ENCODE peak calls at places on chromosome 1, in five cellular contexts. A, F, M, O and P are unnamed samples.
A peak's percentile ranks its signal among the peaks of the same experiment; 100 is the strongest.

GRCh38 chr1:179588425-179589024 is 3.1 kb upstream of the TDRD5 start:
- DNase-seq in A (no peak), F (no peak), M (peak; percentile 27), O (no peak), P (no peak)

GRCh38 chr1:247401310-247402098 is 14.5 kb upstream of the NLRP3 start:
- DNase-seq in A (no peak), F (no peak), M (no peak), O (no peak), P (no peak)

GRCh38 chr1:53411541-53412152 is 47.6 kb upstream of the DMRTB1 start:
- DNase-seq in A (no peak), F (no peak), M (no peak), O (no peak), P (no peak)

GRCh38 chr1:4021153-4021894 is 121.3 kb upstream of the C1orf174 start:
- DNase-seq in A (no peak), F (no peak), M (no peak), O (no peak), P (no peak)

GRCh38 chr1:63612971-63613370 is 19.8 kb downstream of the PGM1 start:
- DNase-seq in A (no peak), F (no peak), M (no peak), O (no peak), P (no peak)

GRCh38 chr1:245614476-245614875 is 459.7 kb downstream of the KIF26B start:
- DNase-seq in A (no peak), F (no peak), M (no peak), O (no peak), P (no peak)

GRCh38 chr1:119791377-119791776 is 19.9 kb downstream of the REG4 start:
- DNase-seq in A (no peak), F (no peak), M (no peak), O (no peak), P (no peak)

GRCh38 chr1:228228601-228229074 is 20.8 kb downstream of the OBSCN start:
- DNase-seq in A (no peak), F (peak; percentile 94), M (no peak), O (no peak), P (no peak)

GRCh38 chr1:89051300-89051943 is 13.6 kb downstream of the GBP1 start:
- DNase-seq in A (no peak), F (no peak), M (no peak), O (no peak), P (no peak)

GRCh38 chr1:33045814-33046213 is 9.1 kb upstream of the AK2 start:
- DNase-seq in A (no peak), F (peak; percentile 12), M (peak; percentile 63), O (no peak), P (peak; percentile 31)

GRCh38 chr1:33032126-33032869 is 4.4 kb downstream of the AK2 start:
- DNase-seq in A (peak; percentile 69), F (peak; percentile 49), M (no peak), O (no peak), P (no peak)

GRCh38 chr1:19661721-19662228 is 2.9 kb upstream of the HTR6 start:
- DNase-seq in A (no peak), F (peak; percentile 68), M (no peak), O (no peak), P (peak; percentile 30)

GRCh38 chr1:198933506-198933905 is 294.7 kb downstream of the PTPRC start:
- DNase-seq in A (no peak), F (no peak), M (no peak), O (no peak), P (no peak)

GRCh38 chr1:198934901-198935301 is 296.1 kb downstream of the PTPRC start:
- DNase-seq in A (no peak), F (no peak), M (peak; percentile 86), O (no peak), P (peak; percentile 81)

GRCh38 chr1:198935371-198935921 is 296.6 kb downstream of the PTPRC start:
- DNase-seq in A (peak; percentile 64), F (peak; percentile 94), M (peak; percentile 80), O (peak; percentile 78), P (peak; percentile 27)

GRCh38 chr1:198932351-198932991 is 293.6 kb downstream of the PTPRC start:
- DNase-seq in A (no peak), F (peak; percentile 61), M (no peak), O (no peak), P (no peak)

GRCh38 chr1:198934414-198934813 is 295.6 kb downstream of the PTPRC start:
- DNase-seq in A (no peak), F (no peak), M (no peak), O (no peak), P (no peak)
- H3K4me1 ChIP-seq in A (peaks cover 12% of the 10 kb centered on the region), F (peaks cover 3% of the 10 kb centered on the region), M (peaks cover 63% of the 10 kb centered on the region), O (peaks cover 2% of the 10 kb centered on the region), P (peaks cover 38% of the 10 kb centered on the region)

GRCh38 chr1:237031480-237031879 is 10.5 kb upstream of the RYR2 start:
- DNase-seq in A (no peak), F (no peak), M (no peak), O (no peak), P (no peak)

GRCh38 chr1:237029240-237029639 is 12.7 kb upstream of the RYR2 start:
- DNase-seq in A (no peak), F (no peak), M (no peak), O (no peak), P (no peak)

GRCh38 chr1:237029850-237030535 is 12.0 kb upstream of the RYR2 start:
- DNase-seq in A (no peak), F (no peak), M (no peak), O (no peak), P (no peak)

DNA sequence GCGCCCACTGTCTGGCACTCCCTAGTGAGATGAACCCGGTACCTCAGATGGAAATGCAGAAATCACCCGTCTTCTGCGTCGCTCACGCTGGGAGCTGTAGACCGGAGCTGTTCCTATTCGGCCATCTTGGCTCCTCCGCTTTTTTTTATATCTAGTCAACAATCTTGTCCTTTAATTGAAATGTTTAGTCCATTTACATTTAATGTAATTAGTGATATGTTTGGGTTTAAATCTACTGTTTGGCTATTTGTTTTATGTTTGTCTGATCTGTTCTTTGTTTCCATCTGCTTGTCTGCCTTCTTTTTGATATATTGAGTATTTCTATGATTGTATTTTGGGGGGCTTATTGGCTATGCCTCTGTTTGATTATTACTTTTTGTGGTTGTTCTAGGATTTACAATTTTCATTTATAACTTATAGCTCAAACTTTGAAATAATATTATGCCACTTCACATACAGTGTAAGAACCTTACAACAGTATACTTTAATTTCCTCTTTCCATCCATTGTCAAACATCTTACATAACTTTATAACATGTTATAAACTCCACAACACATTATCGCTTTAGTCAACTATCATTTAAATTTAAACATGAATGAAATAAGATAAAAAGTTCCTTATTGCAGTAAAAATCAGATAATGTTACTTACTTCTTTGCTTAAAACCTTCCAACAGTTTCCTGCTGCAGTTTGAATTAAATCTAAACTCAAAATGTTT is 16.5 kb upstream of the RYR2 start:
- DNase-seq in A (no peak), F (no peak), M (no peak), O (no peak), P (no peak)
- H3K4me1 ChIP-seq in A (no peaks in the 10 kb centered on the region), F (no peaks in the 10 kb centered on the region), M (no peaks in the 10 kb centered on the region), O (no peaks in the 10 kb centered on the region), P (no peaks in the 10 kb centered on the region)

GRCh38 chr1:9561429-9561828 is 22.2 kb downstream of the SLC25A33 start:
- DNase-seq in A (no peak), F (peak; percentile 93), M (no peak), O (no peak), P (no peak)
- H3K4me1 ChIP-seq in A (peaks cover 41% of the 10 kb centered on the region), F (peaks cover 2% of the 10 kb centered on the region), M (peaks cover 25% of the 10 kb centered on the region), O (peaks cover 21% of the 10 kb centered on the region), P (peaks cover 21% of the 10 kb centered on the region)

GRCh38 chr1:55725378-55725777 is 510.2 kb upstream of the USP24 start:
- DNase-seq in A (no peak), F (peak; percentile 45), M (no peak), O (no peak), P (no peak)
- H3K4me1 ChIP-seq in A (no peaks in the 10 kb centered on the region), F (peaks cover 7% of the 10 kb centered on the region), M (no peaks in the 10 kb centered on the region), O (no peaks in the 10 kb centered on the region), P (no peaks in the 10 kb centered on the region)